ENCODE peak calls at places on chromosomes 11 and 22, in five cellular contexts. S is SW 1271; I is CD8-positive, alpha-beta T cell; O is EL; K is NCI-H774. P is an unnamed sample.

GRCh38 chr11:109547356-109548027 is 125.5 kb downstream of the C11orf87 start:
- DNase-seq in S (peak), I (no peak), O (peak), K (no peak), P (no peak)

GRCh38 chr11:114796954-114797721 is 118.8 kb downstream of the NXPE2 start:
- DNase-seq in S (no peak), I (no peak), O (no peak), K (no peak), P (no peak)

GRCh38 chr22:45889093-45889538 is 87.8 kb downstream of the WNT7B start:
- DNase-seq in S (no peak), I (no peak), O (no peak), K (no peak), P (no peak)

GRCh38 chr11:132559371-132560036 is 972.8 kb downstream of the OPCML start:
- DNase-seq in S (no peak), I (no peak), O (peak), K (no peak), P (no peak)

GRCh38 chr22:38862375-38863329 is 9.4 kb downstream of the CBX6 start:
- DNase-seq in S (no peak), I (no peak), O (no peak), K (no peak), P (no peak)

GRCh38 chr11:133163463-133164419 is 368.6 kb downstream of the OPCML start:
- DNase-seq in S (no peak), I (no peak), O (peak), K (peak), P (no peak)

GRCh38 chr11:92489831-92490399 is 265.3 kb downstream of the FAT3 start:
- DNase-seq in S (no peak), I (no peak), O (no peak), K (no peak), P (no peak)

GRCh38 chr11:122105009-122105828 is 10.8 kb downstream of the BLID start:
- DNase-seq in S (no peak), I (no peak), O (peak), K (no peak), P (no peak)

GRCh38 chr11:24351179-24351578 is 145.7 kb upstream of the LUZP2 start:
- DNase-seq in S (no peak), I (no peak), O (no peak), K (no peak), P (no peak)

GRCh38 chr22:26669060-26669481 is 11.7 kb downstream of the MIAT start:
- DNase-seq in S (no peak), I (no peak), O (peak), K (no peak), P (no peak)

GRCh38 chr11:128135451-128135850 is 451.9 kb downstream of the ETS1 start:
- DNase-seq in S (no peak), I (no peak), O (peak), K (no peak), P (no peak)

GRCh38 chr11:10550988-10551657 is 10.1 kb upstream of the RNF141 start:
- DNase-seq in S (no peak), I (no peak), O (no peak), K (no peak), P (no peak)

GRCh38 chr11:44621140-44621681 is 55.7 kb downstream of the CD82 start:
- DNase-seq in S (peak), I (peak), O (peak), K (peak), P (peak)

GRCh38 chr11:11186249-11186648 is 166.8 kb downstream of the CSNK2A3 start:
- DNase-seq in S (no peak), I (no peak), O (no peak), K (no peak), P (no peak)

GRCh38 chr11:117094776-117095175 is 3.5 kb downstream of the SIK3 start:
- DNase-seq in S (no peak), I (no peak), O (peak), K (no peak), P (no peak)

GRCh38 chr11:78560826-78561484 is 13.7 kb downstream of the NARS2 start:
- DNase-seq in S (no peak), I (no peak), O (peak), K (peak), P (no peak)

GRCh38 chr22:47171441-47172221 is 409.2 kb downstream of the TBC1D22A start:
- DNase-seq in S (no peak), I (no peak), O (no peak), K (no peak), P (peak)

GRCh38 chr11:110093407-110094297 is 460 bp downstream of the ZC3H12C start:
- DNase-seq in S (peak), I (no peak), O (peak), K (peak), P (peak)

GRCh38 chr22:36453855-36454378 is 27.5 kb downstream of the TXN2 start:
- DNase-seq in S (no peak), I (no peak), O (no peak), K (no peak), P (no peak)

GRCh38 chr22:39405346-39406085 is 5.9 kb downstream of the TAB1 start:
- DNase-seq in S (no peak), I (no peak), O (peak), K (no peak), P (peak)

GRCh38 chr11:94781822-94782221 is 13.7 kb downstream of the AMOTL1 start:
- DNase-seq in S (no peak), I (no peak), O (peak), K (no peak), P (no peak)

GRCh38 chr22:23862103-23862502 is 4.4 kb downstream of the SLC2A11 start:
- DNase-seq in S (no peak), I (peak), O (peak), K (peak), P (no peak)

GRCh38 chr11:10314199-10315072 is 9.6 kb downstream of the ADM start:
- DNase-seq in S (no peak), I (no peak), O (no peak), K (peak), P (no peak)

GRCh38 chr22:41561788-41562187 is 978 bp downstream of the CSDC2 start:
- DNase-seq in S (no peak), I (no peak), O (no peak), K (no peak), P (no peak)

GRCh38 chr11:92300871-92301270 is 76.3 kb downstream of the FAT3 start:
- DNase-seq in S (no peak), I (no peak), O (no peak), K (no peak), P (no peak)

GRCh38 chr11:5071815-5072214 is 2.4 kb downstream of the OR52E1 start:
- DNase-seq in S (no peak), I (no peak), O (no peak), K (no peak), P (no peak)

GRCh38 chr22:37284807-37285355 is 2.6 kb downstream of the CYTH4 start:
- DNase-seq in S (no peak), I (peak), O (no peak), K (no peak), P (peak)

GRCh38 chr22:31526275-31526674 is 29.9 kb downstream of the SFI1 start:
- DNase-seq in S (no peak), I (no peak), O (no peak), K (no peak), P (peak)

GRCh38 chr11:68808787-68809186 is 32.9 kb downstream of the CPT1A start:
- DNase-seq in S (no peak), I (no peak), O (no peak), K (no peak), P (no peak)

GRCh38 chr22:45720875-45721378 is 49.3 kb downstream of the ATXN10 start:
- DNase-seq in S (no peak), I (no peak), O (no peak), K (no peak), P (no peak)

GRCh38 chr11:35483131-35483800 is 42.1 kb downstream of the PAMR1 start:
- DNase-seq in S (no peak), I (no peak), O (peak), K (no peak), P (no peak)

GRCh38 chr11:86440305-86440716 is 65.6 kb downstream of the CCDC81 start:
- DNase-seq in S (no peak), I (no peak), O (peak), K (no peak), P (no peak)

GRCh38 chr11:47270331-47271271 is 668 bp downstream of the MADD start:
- DNase-seq in S (no peak), I (peak), O (peak), K (no peak), P (no peak)

GRCh38 chr11:113677648-113678047 is 28.5 kb downstream of the TMPRSS5 start:
- DNase-seq in S (no peak), I (no peak), O (no peak), K (no peak), P (no peak)